ENCODE peak calls at places on chromosome 16, in four cellular contexts. One of them, this sample, is unnamed.

GRCh38 chr16:495127-495748 is 32.3 kb upstream of the CAPN15 start:
- DNase-seq in fibroblast of lung: peak
- DNase-seq in cardiac fibroblast: peak
- DNase-seq in cardiac muscle cell: peak
- DNase-seq in this sample: no peak

GRCh38 chr16:80060470-80060869 is 459.9 kb upstream of the MAF start:
- DNase-seq in cardiac muscle cell: no peak
- DNase-seq in fibroblast of lung: no peak
- DNase-seq in cardiac fibroblast: no peak
- DNase-seq in this sample: no peak

GRCh38 chr16:72924487-72924886 is 123.4 kb downstream of the ZFHX3 start:
- DNase-seq in fibroblast of lung: no peak
- DNase-seq in cardiac fibroblast: no peak
- DNase-seq in cardiac muscle cell: no peak
- DNase-seq in this sample: no peak

GRCh38 chr16:79838860-79839259 is 238.3 kb upstream of the MAF start:
- DNase-seq in cardiac muscle cell: no peak
- DNase-seq in fibroblast of lung: peak
- DNase-seq in cardiac fibroblast: no peak
- DNase-seq in this sample: no peak

GRCh38 chr16:19607610-19608280 is 52.2 kb downstream of the VPS35L start:
- DNase-seq in fibroblast of lung: no peak
- DNase-seq in cardiac muscle cell: no peak
- DNase-seq in cardiac fibroblast: peak
- DNase-seq in this sample: peak

GRCh38 chr16:10242076-10242475 is 59.8 kb upstream of the GRIN2A start:
- DNase-seq in cardiac muscle cell: no peak
- DNase-seq in cardiac fibroblast: no peak
- DNase-seq in fibroblast of lung: no peak
- DNase-seq in this sample: no peak

GRCh38 chr16:11253009-11253994 is 2.7 kb downstream of the SOCS1 start:
- DNase-seq in cardiac fibroblast: peak
- DNase-seq in fibroblast of lung: peak
- DNase-seq in cardiac muscle cell: no peak
- DNase-seq in this sample: peak

GRCh38 chr16:56193951-56194726 is 2.9 kb downstream of the GNAO1 start:
- DNase-seq in fibroblast of lung: peak
- DNase-seq in cardiac muscle cell: peak
- DNase-seq in cardiac fibroblast: peak
- DNase-seq in this sample: peak

GRCh38 chr16:6573577-6573976 is 759.1 kb upstream of the RBFOX1 start:
- DNase-seq in fibroblast of lung: no peak
- DNase-seq in cardiac fibroblast: no peak
- DNase-seq in cardiac muscle cell: peak
- DNase-seq in this sample: no peak

GRCh38 chr16:21275529-21275928 is 2.6 kb downstream of the CRYM start:
- DNase-seq in cardiac fibroblast: no peak
- DNase-seq in fibroblast of lung: no peak
- DNase-seq in cardiac muscle cell: no peak
- DNase-seq in this sample: no peak

GRCh38 chr16:28897826-28898225 is 19.5 kb downstream of the ATP2A1 start:
- DNase-seq in fibroblast of lung: no peak
- DNase-seq in cardiac fibroblast: no peak
- DNase-seq in cardiac muscle cell: no peak
- DNase-seq in this sample: no peak

GRCh38 chr16:81004646-81005353 is 1.9 kb downstream of the CMC2 start:
- DNase-seq in cardiac fibroblast: peak
- DNase-seq in fibroblast of lung: peak
- DNase-seq in cardiac muscle cell: peak
- DNase-seq in this sample: no peak

GRCh38 chr16:58019866-58020538 is 5.6 kb upstream of the MMP15 start:
- DNase-seq in cardiac fibroblast: no peak
- DNase-seq in cardiac muscle cell: no peak
- DNase-seq in fibroblast of lung: no peak
- DNase-seq in this sample: no peak

GRCh38 chr16:56919099-56919800 is 12.7 kb upstream of the HERPUD1 start:
- DNase-seq in cardiac muscle cell: no peak
- DNase-seq in fibroblast of lung: no peak
- DNase-seq in cardiac fibroblast: no peak
- DNase-seq in this sample: no peak

GRCh38 chr16:47493358-47494337 is 32.5 kb downstream of the PHKB start:
- DNase-seq in cardiac muscle cell: no peak
- DNase-seq in cardiac fibroblast: peak
- DNase-seq in fibroblast of lung: no peak
- DNase-seq in this sample: no peak

GRCh38 chr16:81283044-81283443 is 31.7 kb upstream of the GAN start:
- DNase-seq in cardiac muscle cell: no peak
- DNase-seq in cardiac fibroblast: no peak
- DNase-seq in fibroblast of lung: no peak
- DNase-seq in this sample: no peak

GRCh38 chr16:51024703-51025102 is 126.4 kb downstream of the SALL1 start:
- DNase-seq in fibroblast of lung: no peak
- DNase-seq in cardiac fibroblast: no peak
- DNase-seq in cardiac muscle cell: no peak
- DNase-seq in this sample: no peak

GRCh38 chr16:7366041-7366440 is 33.4 kb downstream of the RBFOX1 start:
- DNase-seq in cardiac fibroblast: no peak
- DNase-seq in fibroblast of lung: no peak
- DNase-seq in cardiac muscle cell: no peak
- DNase-seq in this sample: no peak

GRCh38 chr16:51146256-51146924 is 4.7 kb downstream of the SALL1 start:
- DNase-seq in cardiac fibroblast: peak
- DNase-seq in cardiac muscle cell: peak
- DNase-seq in fibroblast of lung: peak
- DNase-seq in this sample: peak

GRCh38 chr16:19517424-19518089 is 4.3 kb downstream of the GDE1 start:
- DNase-seq in fibroblast of lung: peak
- DNase-seq in cardiac fibroblast: peak
- DNase-seq in cardiac muscle cell: no peak
- DNase-seq in this sample: peak

GRCh38 chr16:68898026-68898425 is 54.7 kb downstream of the TANGO6 start:
- DNase-seq in cardiac muscle cell: no peak
- DNase-seq in fibroblast of lung: no peak
- DNase-seq in cardiac fibroblast: no peak
- DNase-seq in this sample: no peak

GRCh38 chr16:82152641-82153094 is 17.4 kb downstream of the MPHOSPH6 start:
- DNase-seq in cardiac muscle cell: no peak
- DNase-seq in cardiac fibroblast: no peak
- DNase-seq in fibroblast of lung: peak
- DNase-seq in this sample: peak

GRCh38 chr16:84993926-84994325 is 17.4 kb downstream of the ZDHHC7 start:
- DNase-seq in cardiac muscle cell: no peak
- DNase-seq in fibroblast of lung: no peak
- DNase-seq in cardiac fibroblast: no peak
- DNase-seq in this sample: no peak

GRCh38 chr16:29824589-29825144 is 4.4 kb downstream of the MVP start:
- DNase-seq in fibroblast of lung: peak
- DNase-seq in cardiac fibroblast: peak
- DNase-seq in cardiac muscle cell: no peak
- DNase-seq in this sample: peak

GRCh38 chr16:47712276-47713224 is 251.4 kb downstream of the PHKB start:
- DNase-seq in fibroblast of lung: no peak
- DNase-seq in cardiac fibroblast: no peak
- DNase-seq in cardiac muscle cell: no peak
- DNase-seq in this sample: peak

GRCh38 chr16:58563775-58564174 is 48.5 kb downstream of the SETD6 start:
- DNase-seq in cardiac muscle cell: no peak
- DNase-seq in fibroblast of lung: no peak
- DNase-seq in cardiac fibroblast: no peak
- DNase-seq in this sample: no peak

GRCh38 chr16:75710344-75710743 is 9.1 kb upstream of the DUXB start:
- DNase-seq in fibroblast of lung: no peak
- DNase-seq in cardiac muscle cell: no peak
- DNase-seq in cardiac fibroblast: no peak
- DNase-seq in this sample: no peak

GRCh38 chr16:13064821-13065220 is 163.4 kb downstream of the SHISA9 start:
- DNase-seq in fibroblast of lung: no peak
- DNase-seq in cardiac fibroblast: no peak
- DNase-seq in cardiac muscle cell: no peak
- DNase-seq in this sample: no peak

GRCh38 chr16:58709338-58709737 is 24.8 kb upstream of the SLC38A7 start:
- DNase-seq in cardiac fibroblast: no peak
- DNase-seq in fibroblast of lung: no peak
- DNase-seq in cardiac muscle cell: no peak
- DNase-seq in this sample: no peak

GRCh38 chr16:10565167-10565566 is 15.2 kb downstream of the EMP2 start:
- DNase-seq in cardiac fibroblast: peak
- DNase-seq in fibroblast of lung: no peak
- DNase-seq in cardiac muscle cell: no peak
- DNase-seq in this sample: no peak

GRCh38 chr16:17417740-17418139 is 53.0 kb downstream of the XYLT1 start:
- DNase-seq in fibroblast of lung: no peak
- DNase-seq in cardiac muscle cell: no peak
- DNase-seq in cardiac fibroblast: no peak
- DNase-seq in this sample: peak

GRCh38 chr16:23160574-23160973 is 11.3 kb upstream of the USP31 start:
- DNase-seq in cardiac fibroblast: no peak
- DNase-seq in cardiac muscle cell: no peak
- DNase-seq in fibroblast of lung: no peak
- DNase-seq in this sample: no peak

GRCh38 chr16:23156946-23157460 is 7.8 kb upstream of the USP31 start:
- DNase-seq in fibroblast of lung: no peak
- DNase-seq in cardiac muscle cell: no peak
- DNase-seq in cardiac fibroblast: no peak
- DNase-seq in this sample: no peak

GRCh38 chr16:23160082-23160481 is 10.8 kb upstream of the USP31 start:
- DNase-seq in cardiac fibroblast: no peak
- DNase-seq in fibroblast of lung: no peak
- DNase-seq in cardiac muscle cell: no peak
- DNase-seq in this sample: no peak

GRCh38 chr16:23156110-23156509 is 6.9 kb upstream of the USP31 start:
- DNase-seq in fibroblast of lung: no peak
- DNase-seq in cardiac fibroblast: no peak
- DNase-seq in cardiac muscle cell: no peak
- DNase-seq in this sample: no peak

GRCh38 chr16:23158114-23158513 is 8.9 kb upstream of the USP31 start:
- DNase-seq in cardiac fibroblast: no peak
- DNase-seq in fibroblast of lung: no peak
- DNase-seq in cardiac muscle cell: no peak
- DNase-seq in this sample: no peak
- H3K4me3 ChIP-seq in cardiac fibroblast: no peak
- H3K4me3 ChIP-seq in fibroblast of lung: no peak
- H3K4me3 ChIP-seq in cardiac muscle cell: no peak
- H3K4me3 ChIP-seq in this sample: no peak

GRCh38 chr16:16090238-16090637 is 133.1 kb downstream of the ABCC6 start:
- DNase-seq in cardiac fibroblast: no peak
- DNase-seq in fibroblast of lung: no peak
- DNase-seq in cardiac muscle cell: no peak
- DNase-seq in this sample: no peak
- H3K4me3 ChIP-seq in cardiac fibroblast: no peak
- H3K4me3 ChIP-seq in fibroblast of lung: no peak
- H3K4me3 ChIP-seq in cardiac muscle cell: no peak
- H3K4me3 ChIP-seq in this sample: no peak

GRCh38 chr16:86572041-86572521 is 5.5 kb downstream of the FOXC2 start:
- DNase-seq in cardiac fibroblast: peak
- DNase-seq in cardiac muscle cell: no peak
- DNase-seq in fibroblast of lung: no peak
- DNase-seq in this sample: no peak

GRCh38 chr16:86568677-86569623 is 2.3 kb downstream of the FOXC2 start:
- DNase-seq in cardiac fibroblast: peak
- DNase-seq in cardiac muscle cell: no peak
- DNase-seq in fibroblast of lung: no peak
- DNase-seq in this sample: no peak

GRCh38 chr16:86571197-86571915 is 4.7 kb downstream of the FOXC2 start:
- DNase-seq in fibroblast of lung: no peak
- DNase-seq in cardiac fibroblast: peak
- DNase-seq in cardiac muscle cell: no peak
- DNase-seq in this sample: no peak

GRCh38 chr16:86569843-86570447 is 3.3 kb downstream of the FOXC2 start:
- DNase-seq in cardiac muscle cell: no peak
- DNase-seq in fibroblast of lung: no peak
- DNase-seq in cardiac fibroblast: peak
- DNase-seq in this sample: no peak

DNA sequence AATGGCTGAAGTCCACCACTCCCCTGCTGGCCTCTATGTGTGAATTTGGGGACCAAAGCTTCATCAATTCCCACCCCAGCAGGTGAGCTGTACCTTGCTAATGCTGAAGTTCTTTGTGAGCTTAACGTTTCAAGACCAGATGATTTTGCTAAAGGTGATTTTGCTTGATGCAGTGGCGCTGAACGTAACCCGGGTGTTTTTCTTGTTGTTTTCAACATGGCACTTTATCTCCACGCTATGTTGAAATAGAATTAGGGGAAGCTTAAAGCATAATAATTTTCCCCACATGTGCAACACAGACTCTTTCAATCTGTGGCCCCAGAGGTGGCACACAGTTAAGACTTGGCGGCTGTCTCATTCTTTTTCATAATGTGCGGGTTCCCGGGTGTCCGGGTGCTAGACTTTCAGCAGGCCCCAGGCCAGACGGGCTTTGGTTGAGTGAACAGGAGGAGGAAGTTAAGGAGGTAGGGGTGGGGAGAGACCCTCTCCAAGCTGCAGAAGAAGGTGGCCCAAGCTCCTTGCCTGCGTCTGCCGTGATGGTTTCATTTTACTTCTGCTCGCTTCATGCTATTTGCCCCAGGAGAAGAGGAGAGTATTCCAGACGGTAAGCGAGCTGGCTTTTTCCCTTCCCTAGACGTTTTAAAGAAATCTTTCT is 4.0 kb downstream of the FOXC2 start:
- DNase-seq in cardiac fibroblast: peak
- DNase-seq in fibroblast of lung: no peak
- DNase-seq in cardiac muscle cell: no peak
- DNase-seq in this sample: no peak
- H3K4me3 ChIP-seq in cardiac fibroblast: peak
- H3K4me3 ChIP-seq in fibroblast of lung: peak
- H3K4me3 ChIP-seq in cardiac muscle cell: peak
- H3K4me3 ChIP-seq in this sample: peak

DNA sequence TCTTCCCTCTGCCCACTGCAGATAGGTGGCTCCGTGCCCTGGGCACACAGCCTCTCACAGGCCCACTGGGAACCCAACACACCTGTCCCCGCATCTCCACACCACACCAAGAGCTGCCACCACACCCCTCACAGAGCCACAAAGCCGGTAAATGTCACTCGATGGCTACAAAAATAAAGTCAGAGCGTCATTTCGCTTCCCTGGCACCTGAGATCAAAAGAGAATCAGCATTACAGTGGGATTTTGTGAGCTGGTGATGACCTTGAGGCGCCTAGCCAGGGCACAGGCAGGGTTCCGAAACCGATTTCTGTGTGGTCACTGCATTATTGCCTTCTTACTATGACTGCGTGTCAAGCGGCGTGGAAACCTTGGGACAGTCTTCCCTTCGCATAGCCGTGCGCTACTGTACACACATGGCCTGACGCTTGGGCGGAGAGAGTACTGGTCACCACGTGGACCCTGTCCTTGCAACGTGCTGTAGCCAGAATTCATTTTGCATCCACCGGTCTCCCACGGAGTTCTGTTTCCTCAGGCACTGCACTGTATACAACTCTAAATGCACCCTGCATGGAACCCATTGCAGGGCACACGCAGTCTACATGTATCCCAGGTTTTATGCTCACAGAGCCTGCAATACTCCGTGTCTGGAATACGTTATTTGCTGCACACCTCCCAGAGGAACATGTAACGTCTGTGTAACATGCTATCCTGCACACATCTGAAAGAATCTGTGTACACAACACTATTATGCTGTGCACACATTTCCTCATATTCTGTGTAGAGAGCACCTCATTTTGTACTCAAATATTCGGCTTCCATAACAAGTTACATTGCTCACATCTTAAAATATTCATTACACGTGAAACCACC is 5.8 kb upstream of the FOXF1 start:
- DNase-seq in cardiac fibroblast: no peak
- DNase-seq in cardiac muscle cell: no peak
- DNase-seq in fibroblast of lung: no peak
- DNase-seq in this sample: no peak
- H3K4me3 ChIP-seq in cardiac fibroblast: no peak
- H3K4me3 ChIP-seq in cardiac muscle cell: no peak
- H3K4me3 ChIP-seq in fibroblast of lung: peak
- H3K4me3 ChIP-seq in this sample: no peak

This sample was measured in astrocyte.